ENCODE peak calls at places on chromosomes 13 and 19, in four cellular contexts. One of them, this sample, is unnamed.

GRCh38 chr13:23922005-23922932 is 25.0 kb upstream of the C1QTNF9B start:
- DNase-seq in GM12878: no peak
- DNase-seq in A549: no peak
- DNase-seq in SK-N-SH: no peak
- DNase-seq in this sample: no peak

GRCh38 chr13:27289016-27289665 is 18.5 kb downstream of the RASL11A start:
- DNase-seq in SK-N-SH: no peak
- DNase-seq in A549: no peak
- DNase-seq in GM12878: no peak
- DNase-seq in this sample: no peak

GRCh38 chr13:28564030-28564429 is 69.1 kb upstream of the FLT1 start:
- DNase-seq in A549: no peak
- DNase-seq in SK-N-SH: no peak
- DNase-seq in GM12878: no peak
- DNase-seq in this sample: no peak

GRCh38 chr19:8096071-8096470 is 43.5 kb downstream of the CCL25 start:
- DNase-seq in GM12878: no peak
- DNase-seq in SK-N-SH: no peak
- DNase-seq in A549: no peak
- DNase-seq in this sample: no peak

GRCh38 chr19:10289836-10290438 is at the start of gene ICAM5:
- DNase-seq in GM12878: no peak
- DNase-seq in SK-N-SH: no peak
- DNase-seq in A549: no peak
- DNase-seq in this sample: no peak

GRCh38 chr13:42110410-42111155 is 62.1 kb downstream of the DGKH start:
- DNase-seq in A549: peak
- DNase-seq in SK-N-SH: peak
- DNase-seq in GM12878: peak
- DNase-seq in this sample: peak

GRCh38 chr19:46133101-46133627 is 8.7 kb upstream of the IGFL3 start:
- DNase-seq in SK-N-SH: no peak
- DNase-seq in A549: no peak
- DNase-seq in GM12878: peak
- DNase-seq in this sample: peak

GRCh38 chr19:28966737-28967401 is 246.1 kb downstream of the UQCRFS1 start:
- DNase-seq in GM12878: no peak
- DNase-seq in A549: no peak
- DNase-seq in SK-N-SH: no peak
- DNase-seq in this sample: no peak

GRCh38 chr13:107374038-107374437 is 806.1 kb upstream of the ARGLU1 start:
- DNase-seq in GM12878: no peak
- DNase-seq in SK-N-SH: no peak
- DNase-seq in A549: no peak
- DNase-seq in this sample: no peak

GRCh38 chr13:61277877-61278276 is 137.8 kb downstream of the PCDH20 start:
- DNase-seq in A549: no peak
- DNase-seq in GM12878: no peak
- DNase-seq in SK-N-SH: no peak
- DNase-seq in this sample: no peak

GRCh38 chr19:22797040-22797439 is 13.1 kb upstream of the ZNF99 start:
- DNase-seq in GM12878: no peak
- DNase-seq in A549: no peak
- DNase-seq in SK-N-SH: no peak
- DNase-seq in this sample: no peak

GRCh38 chr13:20696073-20696472 is 7.4 kb upstream of the IL17D start:
- DNase-seq in A549: no peak
- DNase-seq in SK-N-SH: no peak
- DNase-seq in GM12878: no peak
- DNase-seq in this sample: no peak

GRCh38 chr19:58386166-58386575 is 898 bp upstream of the RPS5 start:
- DNase-seq in SK-N-SH: no peak
- DNase-seq in GM12878: no peak
- DNase-seq in A549: no peak
- DNase-seq in this sample: no peak

GRCh38 chr19:38734426-38735256 is 9.6 kb downstream of the CAPN12 start:
- DNase-seq in GM12878: peak
- DNase-seq in A549: peak
- DNase-seq in SK-N-SH: no peak
- DNase-seq in this sample: no peak

GRCh38 chr13:40777166-40777956 is 6.4 kb upstream of the MRPS31 start:
- DNase-seq in GM12878: no peak
- DNase-seq in A549: peak
- DNase-seq in SK-N-SH: peak
- DNase-seq in this sample: peak

GRCh38 chr19:6288737-6289136 is 9.0 kb upstream of the MLLT1 start:
- DNase-seq in SK-N-SH: no peak
- DNase-seq in A549: no peak
- DNase-seq in GM12878: no peak
- DNase-seq in this sample: no peak

GRCh38 chr13:26219726-26220125 is 2.4 kb downstream of the RNF6 start:
- DNase-seq in GM12878: no peak
- DNase-seq in A549: no peak
- DNase-seq in SK-N-SH: no peak
- DNase-seq in this sample: no peak

GRCh38 chr19:43826787-43827754 is at the start of gene ZNF283:
- DNase-seq in GM12878: peak
- DNase-seq in A549: peak
- DNase-seq in SK-N-SH: peak
- DNase-seq in this sample: peak

GRCh38 chr19:48713864-48714755 is 5.4 kb downstream of the MAMSTR start:
- DNase-seq in SK-N-SH: peak
- DNase-seq in A549: peak
- DNase-seq in GM12878: peak
- DNase-seq in this sample: peak

GRCh38 chr19:16384688-16385087 is 60.1 kb downstream of the KLF2 start:
- DNase-seq in GM12878: no peak
- DNase-seq in A549: no peak
- DNase-seq in SK-N-SH: no peak
- DNase-seq in this sample: no peak

GRCh38 chr19:14175351-14175792 is 30.6 kb downstream of the ADGRL1 start:
- DNase-seq in SK-N-SH: no peak
- DNase-seq in GM12878: no peak
- DNase-seq in A549: no peak
- DNase-seq in this sample: no peak

GRCh38 chr13:73849292-73849691 is 284.9 kb downstream of the KLF12 start:
- DNase-seq in SK-N-SH: no peak
- DNase-seq in GM12878: no peak
- DNase-seq in A549: peak
- DNase-seq in this sample: peak

GRCh38 chr19:843180-843835 is 2.5 kb downstream of the PRTN3 start:
- DNase-seq in GM12878: no peak
- DNase-seq in SK-N-SH: peak
- DNase-seq in A549: no peak
- DNase-seq in this sample: no peak

GRCh38 chr13:49629196-49629938 is 1.1 kb downstream of the ARL11 start:
- DNase-seq in GM12878: no peak
- DNase-seq in A549: no peak
- DNase-seq in SK-N-SH: no peak
- DNase-seq in this sample: no peak

GRCh38 chr13:35720690-35721554 is 244.4 kb upstream of the MAB21L1 start:
- DNase-seq in GM12878: no peak
- DNase-seq in A549: peak
- DNase-seq in SK-N-SH: peak
- DNase-seq in this sample: peak

GRCh38 chr13:113545931-113546516 is 38.5 kb upstream of the TFDP1 start:
- DNase-seq in A549: no peak
- DNase-seq in SK-N-SH: peak
- DNase-seq in GM12878: no peak
- DNase-seq in this sample: no peak

GRCh38 chr13:113544896-113545295 is 39.7 kb upstream of the TFDP1 start:
- DNase-seq in SK-N-SH: no peak
- DNase-seq in A549: no peak
- DNase-seq in GM12878: no peak
- DNase-seq in this sample: no peak

GRCh38 chr13:113545455-113545930 is 39.1 kb upstream of the TFDP1 start:
- DNase-seq in SK-N-SH: peak
- DNase-seq in A549: no peak
- DNase-seq in GM12878: no peak
- DNase-seq in this sample: no peak

GRCh38 chr13:113542751-113543424 is 41.7 kb upstream of the TFDP1 start:
- DNase-seq in SK-N-SH: no peak
- DNase-seq in GM12878: no peak
- DNase-seq in A549: no peak
- DNase-seq in this sample: no peak

DNA sequence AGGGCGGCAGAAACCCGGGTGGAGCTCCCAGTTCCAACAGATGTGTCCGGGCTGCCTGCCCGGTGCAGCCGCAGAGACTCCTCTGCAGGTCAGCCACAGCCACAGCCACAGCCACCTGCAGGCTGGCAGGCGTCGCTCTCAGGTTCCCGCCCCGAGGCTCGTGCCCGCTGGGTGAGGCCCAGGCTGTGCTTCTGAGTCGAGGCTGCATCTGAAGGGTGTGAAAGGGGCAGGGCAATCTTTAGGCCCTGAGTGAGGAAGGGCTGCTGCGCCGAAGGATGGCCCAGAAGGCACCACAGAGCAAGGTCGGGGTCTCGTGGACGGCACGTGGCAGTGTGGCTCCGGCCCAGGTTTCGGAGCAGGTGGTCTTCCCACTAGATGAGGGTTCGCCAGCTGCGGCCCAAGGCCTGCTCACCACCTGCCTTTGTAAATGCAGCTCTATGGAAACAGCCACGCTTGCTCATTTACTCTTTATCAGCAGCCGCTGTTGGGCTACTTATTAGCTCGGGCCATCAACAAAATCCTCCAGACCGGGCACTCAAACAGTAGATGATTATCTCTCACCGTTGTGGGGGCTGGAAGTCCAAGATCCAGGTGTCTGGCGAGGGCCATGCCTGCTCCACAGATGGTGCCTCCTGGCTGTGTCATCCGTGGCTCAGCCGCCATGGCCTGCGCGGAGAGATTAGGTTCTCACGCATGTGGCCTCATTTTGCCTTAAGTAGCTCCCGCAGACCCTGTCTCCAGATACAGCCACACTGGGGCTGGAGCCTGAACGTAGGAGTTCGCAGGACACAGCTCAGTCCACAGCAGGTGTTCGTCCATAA is 40.3 kb upstream of the TFDP1 start:
- DNase-seq in A549: no peak
- DNase-seq in SK-N-SH: peak
- DNase-seq in GM12878: no peak
- DNase-seq in this sample: peak
- TF ChIP-seq PBX3 in A549: no peak
- TF ChIP-seq PBX3 in SK-N-SH: no peak
- TF ChIP-seq PBX3 in GM12878: no peak
- TF ChIP-seq PBX3 in this sample: no peak

GRCh38 chr13:98524793-98525192 is 52.1 kb downstream of the STK24 start:
- DNase-seq in SK-N-SH: no peak
- DNase-seq in A549: no peak
- DNase-seq in GM12878: no peak
- DNase-seq in this sample: no peak
- H3K4me2 ChIP-seq in SK-N-SH: no peak
- H3K4me2 ChIP-seq in A549: no peak
- H3K4me2 ChIP-seq in GM12878: peak
- H3K4me2 ChIP-seq in this sample: no peak

GRCh38 chr19:35712529-35712909 is 5.3 kb upstream of the KMT2B start:
- DNase-seq in A549: no peak
- DNase-seq in SK-N-SH: no peak
- DNase-seq in GM12878: no peak
- DNase-seq in this sample: no peak
- TF ChIP-seq PBX3 in A549: no peak
- TF ChIP-seq PBX3 in SK-N-SH: no peak
- TF ChIP-seq PBX3 in GM12878: peak
- TF ChIP-seq PBX3 in this sample: no peak

DNA sequence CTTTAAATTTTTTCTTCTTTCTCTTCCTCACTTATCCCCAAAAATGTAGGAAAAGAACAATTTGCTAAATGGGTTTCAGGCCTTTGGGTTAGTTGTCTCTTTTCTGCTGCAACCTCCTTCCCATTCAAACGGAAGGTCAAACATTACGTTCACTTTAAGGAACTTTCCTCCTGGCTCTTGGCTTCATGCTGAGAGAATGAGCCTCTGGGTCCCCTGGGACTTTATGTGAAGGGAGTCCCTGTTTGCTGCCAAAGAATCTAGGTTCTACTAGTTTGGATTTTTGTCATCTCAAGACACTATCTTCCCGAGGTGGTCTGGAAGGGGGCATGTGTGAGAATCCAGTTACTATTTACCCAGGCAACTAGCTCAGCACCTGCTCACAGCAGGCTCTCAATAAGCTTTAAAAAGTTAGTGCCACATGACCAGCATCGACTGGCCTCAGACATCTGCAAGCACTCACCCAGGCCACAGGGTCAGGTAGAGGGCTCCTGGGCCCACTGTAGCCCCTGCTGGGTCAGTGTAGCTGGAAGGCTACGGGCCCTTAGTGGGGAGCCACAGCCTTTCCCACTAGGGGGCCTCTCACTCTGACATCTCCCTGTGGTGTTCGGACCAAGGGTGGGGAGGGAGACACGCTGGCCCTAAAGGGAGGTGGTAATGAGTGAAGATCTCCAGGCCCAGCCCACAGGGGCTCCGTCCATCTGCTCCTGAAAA is 40.5 kb downstream of the FAM124A start:
- DNase-seq in A549: no peak
- DNase-seq in SK-N-SH: no peak
- DNase-seq in GM12878: no peak
- DNase-seq in this sample: peak
- H3K4me2 ChIP-seq in A549: no peak
- H3K4me2 ChIP-seq in SK-N-SH: no peak
- H3K4me2 ChIP-seq in GM12878: no peak
- H3K4me2 ChIP-seq in this sample: no peak

DNA sequence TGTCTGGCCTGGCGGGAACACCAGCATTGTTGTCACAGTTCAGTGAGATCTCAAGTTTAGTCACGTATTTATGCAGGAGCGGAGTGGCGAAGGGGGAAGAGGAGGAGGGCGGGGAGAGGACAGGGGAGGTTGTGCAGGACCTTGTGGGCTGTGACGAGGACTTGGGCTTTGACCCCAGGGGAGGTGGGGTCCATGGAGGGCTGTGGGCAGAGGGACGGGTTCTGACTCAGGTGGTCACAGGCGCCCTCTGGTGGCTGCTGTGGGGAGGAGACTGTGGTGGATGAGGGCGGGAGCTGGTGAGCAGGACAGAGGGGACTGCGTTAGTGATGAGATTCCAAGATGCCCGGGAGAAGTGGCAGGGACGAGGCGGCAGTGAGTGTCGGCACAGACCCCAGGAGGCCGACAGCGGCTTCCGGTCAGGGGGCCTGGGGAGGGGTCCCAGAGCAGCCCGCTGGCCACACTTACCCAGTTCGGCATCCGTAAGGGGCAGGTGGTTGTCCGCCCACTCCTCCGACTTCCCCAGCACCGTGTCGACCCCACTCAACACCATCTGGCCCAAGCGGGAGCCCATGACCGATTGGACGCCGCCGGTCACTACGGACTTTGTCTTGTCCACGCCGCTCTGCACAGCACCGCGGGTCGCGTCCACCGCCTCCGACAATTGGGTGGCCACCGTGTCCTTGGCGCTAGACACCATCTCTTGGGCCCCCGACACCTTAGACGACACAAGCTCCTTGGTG is 15.7 kb downstream of the PLIN3 start:
- DNase-seq in A549: peak
- DNase-seq in GM12878: no peak
- DNase-seq in SK-N-SH: peak
- DNase-seq in this sample: peak
- TF ChIP-seq PBX3 in A549: no peak
- TF ChIP-seq PBX3 in GM12878: no peak
- TF ChIP-seq PBX3 in SK-N-SH: no peak
- TF ChIP-seq PBX3 in this sample: no peak